ENCODE peak calls at places on chromosomes 11 and 22, in four cellular contexts. J is fibroblast of the aortic adventitia, T is neural progenitor cell, O is esophagus muscularis mucosa. P is an unnamed sample.

GRCh38 chr22:39348909-39349505 is 784 bp upstream of the SYNGR1 start:
- DNase-seq in J (no peak), T (peak; percentile 25), O (no peak), P (peak; percentile 12)

GRCh38 chr22:46280999-46281623 is 13.3 kb downstream of the TTC38 start:
- DNase-seq in O (no peak), T (no peak), J (no peak), P (no peak)

GRCh38 chr11:75800728-75801361 is 14.2 kb upstream of the UVRAG start:
- DNase-seq in J (no peak), O (no peak), T (no peak), P (no peak)

GRCh38 chr11:85098996-85099395 is 528.1 kb downstream of the DLG2 start:
- DNase-seq in T (no peak), O (no peak), J (no peak), P (no peak)

GRCh38 chr11:65316979-65317786 is 2.5 kb downstream of the CDC42EP2 start:
- DNase-seq in T (peak; percentile 69), O (peak; percentile 95), J (peak; percentile 97), P (no peak)

GRCh38 chr22:30301995-30302809 is 12.9 kb upstream of the CASTOR1 start:
- DNase-seq in T (no peak), O (no peak), J (peak; percentile 85), P (no peak)

GRCh38 chr11:122883682-122883981 is 1.1 kb downstream of the JHY start:
- DNase-seq in O (no peak), J (peak; percentile 65), T (no peak), P (no peak)

GRCh38 chr11:109123811-109124787 is 297.9 kb upstream of the C11orf87 start:
- DNase-seq in T (no peak), O (no peak), J (peak; percentile 55), P (no peak)

GRCh38 chr22:40450651-40451050 is 80.3 kb downstream of the SGSM3 start:
- DNase-seq in T (no peak), O (no peak), J (peak; percentile 68), P (no peak)

GRCh38 chr11:22193348-22194051 is 615 bp downstream of the ANO5 start:
- DNase-seq in T (peak; percentile 69), J (no peak), O (no peak), P (peak; percentile 30)

GRCh38 chr11:93614111-93614784 is 47.2 kb upstream of the CEP295 start:
- DNase-seq in O (no peak), J (no peak), T (peak; percentile 60), P (no peak)

GRCh38 chr11:46293616-46294015 is 16.2 kb downstream of the CREB3L1 start:
- DNase-seq in J (peak; percentile 89), T (no peak), O (no peak), P (no peak)

GRCh38 chr11:65415499-65416340 is 6.9 kb upstream of the NEAT1 start:
- DNase-seq in J (no peak), O (no peak), T (peak; percentile 21), P (no peak)

GRCh38 chr11:104663190-104664140 is 234.8 kb downstream of the CASP12 start:
- DNase-seq in T (no peak), J (no peak), O (no peak), P (no peak)

GRCh38 chr11:12829131-12829530 is 154.9 kb downstream of the TEAD1 start:
- DNase-seq in O (no peak), T (no peak), J (no peak), P (no peak)

GRCh38 chr22:44143596-44143995 is 37.1 kb upstream of the PARVG start:
- DNase-seq in J (no peak), O (no peak), T (no peak), P (no peak)

GRCh38 chr11:61833478-61833877 is 5.4 kb downstream of the FADS2 start:
- DNase-seq in O (no peak), J (no peak), T (no peak), P (no peak)

GRCh38 chr22:36409067-36409466 is 21.3 kb upstream of the MYH9 start:
- DNase-seq in J (no peak), O (no peak), T (no peak), P (no peak)

GRCh38 chr11:3378426-3379423 is at the start of gene ZNF195:
- DNase-seq in J (peak; percentile 84), O (peak; percentile 100), T (peak; percentile 99), P (peak; percentile 99)

GRCh38 chr11:548700-549603 is 11.6 kb downstream of the LMNTD2 start:
- DNase-seq in J (no peak), O (no peak), T (no peak), P (no peak)

GRCh38 chr11:35811783-35812182 is 132.1 kb upstream of the LDLRAD3 start:
- DNase-seq in O (no peak), J (no peak), T (no peak), P (no peak)
- TF ChIP-seq CTCF in O (no peak), J (no peak), T (no peak), P (no peak)

GRCh38 chr11:15587059-15587458 is 472.3 kb downstream of the INSC start:
- DNase-seq in T (no peak), O (no peak), J (no peak), P (no peak)
- TF ChIP-seq CTCF in T (no peak), O (no peak), J (no peak), P (no peak)

GRCh38 chr11:7655253-7656217 is 17.8 kb downstream of the CYB5R2 start:
- DNase-seq in T (no peak), J (no peak), O (no peak), P (no peak)

GRCh38 chr11:7656704-7657103 is 16.6 kb downstream of the CYB5R2 start:
- DNase-seq in O (no peak), J (no peak), T (no peak), P (no peak)

GRCh38 chr11:7654094-7654742 is 19.1 kb downstream of the CYB5R2 start:
- DNase-seq in O (no peak), T (no peak), J (no peak), P (no peak)

GRCh38 chr11:7651700-7652099 is 21.6 kb downstream of the CYB5R2 start:
- DNase-seq in O (no peak), T (no peak), J (no peak), P (no peak)

DNA sequence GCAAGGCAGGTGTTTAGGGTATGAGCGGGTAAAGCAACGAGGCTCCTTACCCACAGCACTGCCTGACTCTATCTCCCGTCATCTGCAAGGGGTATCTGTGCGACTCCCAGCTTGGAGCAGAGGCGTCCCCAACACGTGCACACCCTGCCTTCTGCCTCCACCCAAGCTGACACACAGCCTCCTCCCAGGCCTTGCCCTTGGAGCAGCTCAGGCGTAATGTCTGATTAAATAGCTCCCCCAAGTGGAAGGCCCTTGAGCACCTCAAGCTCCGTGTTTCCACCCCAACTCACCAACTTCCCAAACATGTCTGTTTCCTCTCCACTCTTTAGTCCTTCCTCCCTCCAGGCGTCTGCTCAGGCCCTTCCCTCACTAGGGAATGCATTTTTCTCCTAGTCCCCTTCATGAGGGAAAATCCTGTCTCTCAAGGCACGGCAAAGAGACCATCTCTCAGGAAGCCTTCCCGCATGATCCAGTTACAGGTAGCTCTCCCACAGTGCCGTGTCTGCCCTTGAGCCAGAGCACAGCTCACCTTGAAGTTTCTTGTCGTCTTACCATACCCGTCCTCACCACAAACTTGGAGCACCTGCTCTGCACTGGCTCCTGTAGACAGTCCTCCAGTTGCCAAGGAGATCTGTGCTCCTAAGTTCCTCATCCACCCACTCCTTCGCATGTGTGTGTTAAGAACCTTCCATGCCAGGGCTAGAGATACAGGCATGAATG is 15.8 kb downstream of the CYB5R2 start:
- DNase-seq in J (peak; percentile 87), O (no peak), T (peak; percentile 81), P (no peak)
- TF ChIP-seq CTCF in J (peak; percentile 73), O (peak; percentile 43), T (peak; percentile 67), P (peak; percentile 53)

DNA sequence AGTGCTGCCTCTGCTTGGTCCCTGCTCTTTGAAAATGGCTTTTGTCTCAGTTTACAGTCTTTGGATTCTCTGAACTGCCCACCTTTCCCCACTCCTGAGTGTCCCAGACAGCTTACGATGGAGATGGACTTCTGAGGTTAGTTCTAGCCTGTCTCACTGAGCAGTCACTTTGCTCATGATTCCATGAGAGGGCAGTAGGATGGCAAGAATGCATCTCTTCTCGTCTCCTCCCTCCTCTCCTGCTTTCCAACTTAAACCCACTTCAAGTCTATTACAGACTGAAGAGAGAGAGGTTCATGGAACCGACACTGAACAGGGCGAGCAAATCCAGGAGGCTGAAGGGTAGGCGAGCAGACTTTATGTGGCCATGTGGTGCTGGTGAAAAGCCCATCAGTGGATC is 38.5 kb downstream of the CEP164 start:
- DNase-seq in O (no peak), J (no peak), T (peak; percentile 9), P (no peak)
- TF ChIP-seq CTCF in O (no peak), J (no peak), T (peak; percentile 13), P (no peak)

GRCh38 chr22:35043251-35043931 is 22.6 kb upstream of the ISX start:
- DNase-seq in T (no peak), J (no peak), O (no peak), P (peak; percentile 39)
- TF ChIP-seq CTCF in T (peak; percentile 7), J (no peak), O (no peak), P (peak; percentile 59)

P was measured in GM10248.